ENCODE peak calls at places on chromosomes 4 and X, in six cellular contexts. L, M, X, Z, Y and I are unnamed samples.

GRCh38 chrX:74613350-74614192 is 853 bp downstream of the RLIM start:
- DNase-seq in L (peak; percentile 6), X (no peak), M (peak; percentile 39), Z (peak; percentile 11), Y (no peak), I (no peak)

GRCh38 chr4:162865102-162865501 is 301.6 kb downstream of the NAF1 start:
- DNase-seq in L (no peak), Y (no peak), Z (no peak), M (no peak), X (no peak), I (no peak)

GRCh38 chr4:7956306-7957112 is 16.8 kb upstream of the AFAP1 start:
- DNase-seq in X (no peak), Z (no peak), M (peak; percentile 79), L (peak; percentile 86), Y (no peak), I (no peak)

GRCh38 chrX:115948018-115948923 is 222.3 kb upstream of the AGTR2 start:
- DNase-seq in Z (no peak), Y (peak; percentile 41), X (no peak), L (peak; percentile 67), M (no peak), I (no peak)

GRCh38 chrX:19625612-19626011 is 110.3 kb upstream of the MAP3K15 start:
- DNase-seq in M (peak; percentile 23), Y (no peak), Z (no peak), X (no peak), L (peak; percentile 81), I (no peak)

GRCh38 chr4:93199492-93199891 is 629.1 kb upstream of the ATOH1 start:
- DNase-seq in Z (no peak), Y (no peak), M (peak; percentile 31), L (peak; percentile 61), X (peak; percentile 25), I (no peak)

GRCh38 chr4:164779811-164780216 is 25.9 kb downstream of the SMIM31 start:
- DNase-seq in Y (peak; percentile 30), Z (peak; percentile 7), M (peak; percentile 45), L (peak; percentile 48), X (peak; percentile 10), I (no peak)

GRCh38 chr4:180909279-180909678 is 1333.9 kb upstream of the TENM3 start:
- DNase-seq in M (no peak), Z (no peak), L (peak; percentile 21), Y (no peak), X (peak; percentile 27), I (no peak)

GRCh38 chrX:7515681-7516413 is 327.1 kb upstream of the VCX start:
- DNase-seq in L (peak; percentile 29), X (no peak), M (no peak), Z (no peak), Y (no peak), I (peak; percentile 7)

GRCh38 chrX:31333181-31333831 is 261.5 kb upstream of the FTHL17 start:
- DNase-seq in Z (no peak), Y (no peak), L (peak; percentile 11), X (no peak), M (peak; percentile 88), I (peak; percentile 55)

GRCh38 chr4:150664935-150665334 is 83.0 kb downstream of the MAB21L2 start:
- DNase-seq in X (no peak), Z (no peak), M (peak; percentile 13), L (peak; percentile 83), Y (no peak), I (peak; percentile 42)

GRCh38 chr4:152399246-152399645 is 136.6 kb downstream of the FBXW7 start:
- DNase-seq in L (no peak), Z (no peak), Y (peak; percentile 28), X (no peak), M (no peak), I (no peak)

GRCh38 chr4:102614801-102615200 is 113.6 kb downstream of the NFKB1 start:
- DNase-seq in Y (no peak), X (no peak), Z (no peak), L (no peak), M (no peak), I (no peak)

GRCh38 chrX:13936804-13937203 is 92.9 kb downstream of the GEMIN8 start:
- DNase-seq in X (no peak), M (no peak), L (no peak), Z (no peak), Y (no peak), I (no peak)

GRCh38 chrX:13939741-13940597 is 89.7 kb downstream of the GEMIN8 start:
- DNase-seq in Z (no peak), L (no peak), Y (no peak), M (no peak), X (no peak), I (no peak)

GRCh38 chrX:13937370-13938052 is 92.2 kb downstream of the GEMIN8 start:
- DNase-seq in L (no peak), Z (no peak), M (peak; percentile 78), X (no peak), Y (no peak), I (no peak)

GRCh38 chrX:13938766-13939530 is 90.7 kb downstream of the GEMIN8 start:
- DNase-seq in Y (no peak), X (no peak), Z (no peak), L (no peak), M (no peak), I (no peak)

GRCh38 chrX:13938053-13938765 is 91.5 kb downstream of the GEMIN8 start:
- DNase-seq in Y (no peak), X (no peak), Z (no peak), L (peak; percentile 10), M (peak; percentile 6), I (no peak)
- TF ChIP-seq EZH2 in Y (no peak), X (no peak), Z (no peak), L (no peak), M (no peak), I (no peak)

DNA sequence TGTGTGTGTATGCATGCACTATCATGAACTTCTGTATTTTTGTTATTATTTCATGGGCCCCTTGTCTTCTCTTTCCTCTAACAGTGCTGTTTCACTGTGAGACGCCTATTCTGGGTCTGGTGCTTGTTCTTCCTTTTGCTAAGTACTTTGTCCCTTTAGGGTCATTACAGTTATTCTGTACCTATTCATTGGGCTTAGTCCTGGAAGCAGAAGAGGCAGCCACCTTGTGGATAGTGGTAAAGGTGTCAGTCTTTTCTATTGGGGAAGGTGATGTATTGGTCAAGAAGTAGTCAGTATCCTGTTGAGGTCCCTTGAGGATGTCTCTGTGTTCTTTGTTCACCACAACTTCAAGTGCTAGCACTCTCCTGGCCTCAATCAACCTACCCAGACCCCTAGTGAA is 593.7 kb downstream of the SPRY1 start:
- DNase-seq in Z (no peak), M (no peak), Y (no peak), X (no peak), L (no peak), I (no peak)
- H3K4me1 ChIP-seq in Z (no peaks in the 10 kb centered on the region), M (peaks cover 3% of the 10 kb centered on the region), Y (no peaks in the 10 kb centered on the region), X (no peaks in the 10 kb centered on the region), L (peaks cover 21% of the 10 kb centered on the region), I (peaks cover 15% of the 10 kb centered on the region)

DNA sequence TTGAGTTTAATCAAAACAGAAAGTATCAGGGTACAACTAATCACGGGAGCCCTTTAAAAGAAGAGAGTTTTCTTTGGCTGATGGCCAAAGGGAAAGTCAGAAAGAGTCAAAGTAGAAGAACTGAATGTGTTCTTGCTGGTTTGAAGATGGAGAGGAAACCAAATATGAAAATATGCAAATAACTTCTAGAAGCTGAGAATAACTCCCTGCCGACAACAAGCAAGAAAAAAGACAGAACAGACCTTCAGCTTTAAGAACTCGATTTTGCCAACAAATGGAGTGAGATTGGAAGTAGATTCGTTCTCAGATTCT is 903.8 kb downstream of the STIM2 start:
- DNase-seq in M (no peak), Z (no peak), Y (peak; percentile 1), X (no peak), L (no peak), I (no peak)
- H3K4me2 ChIP-seq in M (peak overlapping the region; percentile 13), Z (no peak overlapping the region), Y (no peak overlapping the region), X (no peak overlapping the region), L (no peak overlapping the region), I (no peak overlapping the region)

GRCh38 chr4:82561745-82562552 is at the start of gene TMEM150C:
- DNase-seq in Y (no peak), M (peak; percentile 17), X (no peak), L (peak; percentile 5), Z (no peak), I (no peak)

GRCh38 chr4:82555279-82555678 is 6.5 kb downstream of the TMEM150C start:
- DNase-seq in L (no peak), M (no peak), X (no peak), Y (no peak), Z (no peak), I (no peak)

GRCh38 chr4:82562553-82562854 is 716 bp upstream of the TMEM150C start:
- DNase-seq in L (no peak), X (no peak), Y (no peak), M (no peak), Z (no peak), I (no peak)

GRCh38 chr4:82559735-82560120 is 2.1 kb downstream of the TMEM150C start:
- DNase-seq in X (no peak), Z (no peak), Y (no peak), L (no peak), M (no peak), I (no peak)

GRCh38 chr4:82560853-82561744 is 689 bp downstream of the TMEM150C start:
- DNase-seq in M (no peak), X (no peak), L (no peak), Y (no peak), Z (no peak), I (no peak)
- TF ChIP-seq EZH2 in M (peak; percentile 97), X (no peak), L (no peak), Y (no peak), Z (no peak), I (peak; percentile 95)

GRCh38 chr4:128536746-128537145 is 249.1 kb upstream of the PGRMC2 start:
- DNase-seq in L (no peak), M (no peak), Y (no peak), Z (no peak), X (no peak), I (no peak)
- H3K4me1 ChIP-seq in L (peaks cover 8% of the 10 kb centered on the region), M (no peaks in the 10 kb centered on the region), Y (no peaks in the 10 kb centered on the region), Z (no peaks in the 10 kb centered on the region), X (peaks cover 4% of the 10 kb centered on the region), I (no peaks in the 10 kb centered on the region)

GRCh38 chr4:126448093-126448820 is 1133.5 kb downstream of the FAT4 start:
- DNase-seq in Z (no peak), Y (no peak), X (no peak), M (no peak), L (no peak), I (no peak)

GRCh38 chr4:126445596-126445995 is 1130.8 kb downstream of the FAT4 start:
- DNase-seq in Z (no peak), M (no peak), L (no peak), X (no peak), Y (no peak), I (no peak)

GRCh38 chr4:126451237-126451885 is 1136.6 kb downstream of the FAT4 start:
- DNase-seq in L (no peak), Z (no peak), Y (no peak), X (no peak), M (peak; percentile 14), I (no peak)

GRCh38 chr4:126441173-126441810 is 1126.5 kb downstream of the FAT4 start:
- DNase-seq in Y (no peak), Z (no peak), L (no peak), M (peak; percentile 20), X (no peak), I (no peak)

DNA sequence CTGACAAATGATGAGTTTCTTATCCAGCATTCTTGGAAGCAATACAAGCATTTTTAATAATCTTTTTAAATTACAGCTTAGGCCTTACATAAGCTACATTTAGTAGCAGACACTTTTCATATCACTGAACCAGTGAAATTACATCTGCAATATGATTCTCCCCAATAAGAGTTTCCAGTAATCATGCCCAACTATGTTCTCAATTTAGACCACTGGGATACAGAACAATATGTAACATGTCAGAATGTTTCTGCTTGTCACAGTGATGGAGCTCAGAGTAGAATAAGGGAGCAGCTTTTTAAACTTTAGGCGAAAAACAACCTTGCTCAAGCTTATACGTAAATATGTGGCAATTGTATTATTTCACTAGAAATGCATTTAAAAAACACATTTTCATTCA is 1132.2 kb downstream of the FAT4 start:
- DNase-seq in L (no peak), Z (no peak), X (no peak), Y (no peak), M (no peak), I (no peak)
- H3K4me2 ChIP-seq in L (no peak overlapping the region), Z (no peak overlapping the region), X (no peak overlapping the region), Y (no peak overlapping the region), M (no peak overlapping the region), I (no peak overlapping the region)